ENCODE peak calls at places on chromosomes 3 and 15, in six cellular contexts. P is EL; Y is nephron progenitor cell; R is C1 segment of cervical spinal cord; T is Calu3; O is stimulated activated CD8-positive, alpha-beta memory T cell treated with anti-CD3 and anti-CD28 coated beads, Interleukin-4, amount 100 ng/mL, for 24 hours. H is an unnamed sample.

GRCh38 chr3:15974647-15975046 is 176.9 kb upstream of the ANKRD28 start:
- DNase-seq in P (no peak), Y (no peak), R (no peak), T (peak; percentile 12), O (no peak), H (no peak)

GRCh38 chr15:29364429-29365078 is 94.9 kb upstream of the NSMCE3 start:
- DNase-seq in P (peak; percentile 69), Y (no peak), R (no peak), T (no peak), O (no peak), H (no peak)

GRCh38 chr15:91956026-91956723 is 102.7 kb downstream of the SLCO3A1 start:
- DNase-seq in P (peak; percentile 67), Y (no peak), R (no peak), T (no peak), O (no peak), H (no peak)

GRCh38 chr3:38651153-38651789 is 1.8 kb upstream of the SCN5A start:
- DNase-seq in P (peak; percentile 48), Y (peak; percentile 79), R (no peak), T (peak; percentile 66), O (peak; percentile 51), H (peak; percentile 58)

GRCh38 chr3:138848696-138849095 is 14.0 kb upstream of the PIK3CB start:
- DNase-seq in P (no peak), Y (no peak), R (no peak), T (no peak), O (no peak), H (no peak)

GRCh38 chr3:132659370-132660055 is at the start of gene ACAD11:
- DNase-seq in P (peak; percentile 75), Y (peak; percentile 68), R (peak; percentile 57), T (peak; percentile 78), O (no peak), H (peak; percentile 17)

GRCh38 chr3:154427685-154428291 is 2.2 kb downstream of the GPR149 start:
- DNase-seq in P (no peak), Y (peak; percentile 51), R (no peak), T (no peak), O (no peak), H (no peak)

GRCh38 chr3:100113728-100114412 is 431 bp downstream of the FILIP1L start:
- DNase-seq in P (no peak), Y (no peak), R (no peak), T (no peak), O (no peak), H (no peak)

GRCh38 chr3:77303943-77304778 is 264.3 kb downstream of the ROBO2 start:
- DNase-seq in P (no peak), Y (no peak), R (no peak), T (no peak), O (no peak), H (no peak)

GRCh38 chr3:158906749-158907148 is 104.9 kb downstream of the MFSD1 start:
- DNase-seq in P (no peak), Y (no peak), R (no peak), T (no peak), O (no peak), H (no peak)

GRCh38 chr3:154074966-154075365 is 46.2 kb upstream of the ARHGEF26 start:
- DNase-seq in P (no peak), Y (no peak), R (no peak), T (no peak), O (no peak), H (no peak)

GRCh38 chr3:42230860-42231259 is 35.1 kb downstream of the CCK start:
- DNase-seq in P (no peak), Y (no peak), R (no peak), T (no peak), O (no peak), H (no peak)

GRCh38 chr15:52011711-52012144 is 7.3 kb upstream of the MAPK6 start:
- DNase-seq in P (no peak), Y (no peak), R (no peak), T (no peak), O (no peak), H (no peak)

GRCh38 chr3:170724599-170724998 is 138.7 kb upstream of the SLC7A14 start:
- DNase-seq in P (peak; percentile 88), Y (no peak), R (no peak), T (no peak), O (no peak), H (no peak)

GRCh38 chr15:92670625-92671024 is 15.1 kb upstream of the FAM174B start:
- DNase-seq in P (no peak), Y (no peak), R (no peak), T (no peak), O (no peak), H (no peak)

GRCh38 chr15:79195802-79196201 is 86.7 kb upstream of the ANKRD34C start:
- DNase-seq in P (no peak), Y (no peak), R (no peak), T (no peak), O (no peak), H (no peak)

GRCh38 chr15:75695206-75695605 is 17.4 kb downstream of the CSPG4 start:
- DNase-seq in P (no peak), Y (no peak), R (no peak), T (no peak), O (no peak), H (no peak)

GRCh38 chr3:161423911-161424522 is 52.7 kb upstream of the SPTSSB start:
- DNase-seq in P (peak; percentile 45), Y (no peak), R (no peak), T (no peak), O (no peak), H (peak; percentile 3)

GRCh38 chr3:62188547-62189375 is 184.6 kb downstream of the FEZF2 start:
- DNase-seq in P (peak; percentile 76), Y (peak; percentile 81), R (peak; percentile 18), T (peak; percentile 64), O (peak; percentile 27), H (peak; percentile 26)

GRCh38 chr3:65466300-65466988 is 572.3 kb downstream of the MAGI1 start:
- DNase-seq in P (no peak), Y (no peak), R (no peak), T (no peak), O (no peak), H (no peak)

GRCh38 chr3:184016820-184017671 is 638 bp downstream of the ABCC5 start:
- DNase-seq in P (peak; percentile 69), Y (peak; percentile 71), R (peak; percentile 59), T (peak; percentile 78), O (peak; percentile 27), H (no peak)

GRCh38 chr3:119697394-119697793 is 5.4 kb upstream of the CFAP91 start:
- DNase-seq in P (no peak), Y (no peak), R (no peak), T (no peak), O (no peak), H (no peak)

H was measured in effector memory CD8-positive, alpha-beta T cell.